ENCODE peak calls at places on chromosomes 12 and 14, in seven cellular contexts. I is T47D, Z is endothelial cell, W is DMS153, M is NCI-H1436, N is HCEC 1CT, Y is anterior cingulate cortex. R is an unnamed sample.

GRCh38 chr14:36580856-36581831 is 1.3 kb downstream of the NKX2-8 start:
- DNase-seq in I (no peak), Y (no peak), M (no peak), W (peak), Z (peak), N (peak), R (peak)

GRCh38 chr12:44930972-44931600 is 55.0 kb upstream of the NELL2 start:
- DNase-seq in N (peak), W (peak), I (peak), M (peak), Y (no peak), Z (no peak), R (peak)

GRCh38 chr14:71050227-71050823 is 143.1 kb downstream of the PCNX1 start:
- DNase-seq in M (no peak), I (peak), W (no peak), Y (no peak), Z (no peak), N (peak), R (no peak)

GRCh38 chr14:95655461-95655860 is 30.8 kb upstream of the TCL1B start:
- DNase-seq in Z (no peak), N (no peak), Y (no peak), W (no peak), M (no peak), I (no peak), R (no peak)

GRCh38 chr12:125387206-125387605 is 322.0 kb downstream of the AACS start:
- DNase-seq in Y (no peak), Z (no peak), N (no peak), I (no peak), W (no peak), M (no peak), R (no peak)

GRCh38 chr12:52813885-52814709 is at the start of gene KRT4:
- DNase-seq in N (no peak), W (peak), Z (no peak), M (no peak), Y (no peak), I (peak), R (peak)

GRCh38 chr12:104975621-104976343 is 10.3 kb upstream of the NOPCHAP1 start:
- DNase-seq in M (no peak), N (peak), W (no peak), Z (no peak), Y (no peak), I (no peak), R (no peak)

GRCh38 chr14:90536511-90537191 is 139.8 kb downstream of the CALM1 start:
- DNase-seq in Y (no peak), I (no peak), W (no peak), Z (no peak), N (no peak), M (no peak), R (no peak)

GRCh38 chr14:105880616-105881015 is 354.2 kb downstream of the TMEM121 start:
- DNase-seq in Z (no peak), N (no peak), W (no peak), Y (no peak), M (no peak), I (no peak), R (no peak)

GRCh38 chr12:116179384-116179783 is 98.1 kb downstream of the MED13L start:
- DNase-seq in M (no peak), Z (no peak), N (no peak), I (no peak), Y (no peak), W (no peak), R (no peak)

GRCh38 chr12:6961695-6962284 is 8.7 kb downstream of the PHB2 start:
- DNase-seq in W (peak), I (no peak), Z (peak), Y (no peak), N (peak), M (peak), R (peak)

GRCh38 chr12:43758247-43758727 is 303 bp downstream of the PUS7L start:
- DNase-seq in N (peak), I (peak), Z (peak), Y (no peak), M (no peak), W (no peak), R (no peak)

GRCh38 chr12:480831-481230 is 21.1 kb downstream of the B4GALNT3 start:
- DNase-seq in W (no peak), Z (no peak), Y (peak), N (no peak), I (no peak), M (no peak), R (no peak)

R was measured in NCI-H2029.